ENCODE peak calls at places on chromosome 4, in five cellular contexts. I is SK-N-SH, D is H1, R is GM12878, V is HepG2. C is an unnamed sample.
A peak's percentile ranks its signal among the peaks of the same experiment; 100 is the strongest.

GRCh38 chr4:30822911-30823529 is 102.9 kb downstream of the PCDH7 start:
- DNase-seq in D (no peak), I (no peak), V (no peak), R (no peak), C (no peak)

GRCh38 chr4:25441519-25442117 is 64.6 kb downstream of the ANAPC4 start:
- DNase-seq in V (peak; percentile 44), R (no peak), D (peak; percentile 77), I (peak; percentile 52), C (peak; percentile 43)

GRCh38 chr4:149409186-149410056 is 406.2 kb downstream of the IQCM start:
- DNase-seq in I (no peak), V (no peak), D (no peak), R (no peak), C (no peak)

GRCh38 chr4:155604718-155605601 is 61.7 kb upstream of the GUCY1A1 start:
- DNase-seq in I (no peak), D (no peak), V (no peak), R (no peak), C (no peak)

GRCh38 chr4:143406523-143406922 is 69.8 kb downstream of the GAB1 start:
- DNase-seq in V (peak; percentile 4), I (no peak), R (no peak), D (no peak), C (no peak)

GRCh38 chr4:76429636-76430035 is 5.4 kb upstream of the SHROOM3 start:
- DNase-seq in D (no peak), R (no peak), I (no peak), V (no peak), C (no peak)

GRCh38 chr4:60948008-60948407 is 252.1 kb upstream of the ADGRL3 start:
- DNase-seq in I (no peak), V (no peak), R (no peak), D (no peak), C (no peak)

GRCh38 chr4:95213361-95213760 is 335.4 kb downstream of the UNC5C start:
- DNase-seq in I (no peak), V (no peak), D (no peak), R (no peak), C (no peak)

GRCh38 chr4:188941524-188942109 is 802.4 kb downstream of the TRIML1 start:
- DNase-seq in I (no peak), R (no peak), V (no peak), D (no peak), C (no peak)

GRCh38 chr4:150318971-150319370 is 240.7 kb downstream of the DCLK2 start:
- DNase-seq in R (no peak), V (no peak), D (no peak), I (no peak), C (peak; percentile 59)

GRCh38 chr4:95910749-95911148 is 70.9 kb downstream of the PDHA2 start:
- DNase-seq in D (no peak), R (no peak), I (no peak), V (no peak), C (no peak)

GRCh38 chr4:163527172-163527571 is 32.7 kb downstream of the TMA16 start:
- DNase-seq in D (no peak), I (no peak), V (no peak), R (no peak), C (no peak)

GRCh38 chr4:148415500-148415899 is 26.7 kb downstream of the NR3C2 start:
- DNase-seq in R (no peak), I (peak; percentile 20), D (no peak), V (no peak), C (no peak)

GRCh38 chr4:86857341-86858052 is 8.3 kb upstream of the SLC10A6 start:
- DNase-seq in I (no peak), R (no peak), D (no peak), V (no peak), C (no peak)

GRCh38 chr4:143555676-143556075 is 42.2 kb downstream of the SMARCA5 start:
- DNase-seq in V (no peak), R (no peak), I (no peak), D (no peak), C (no peak)

GRCh38 chr4:48262926-48263325 is 6.7 kb downstream of the TEC start:
- DNase-seq in D (no peak), V (no peak), I (no peak), R (no peak), C (peak; percentile 8)

GRCh38 chr4:15809058-15809457 is 30.9 kb downstream of the CD38 start:
- DNase-seq in D (no peak), V (no peak), R (peak; percentile 45), I (no peak), C (no peak)

GRCh38 chr4:47860305-47860704 is 22.4 kb upstream of the CORIN start:
- DNase-seq in I (no peak), R (no peak), D (no peak), V (no peak), C (no peak)

GRCh38 chr4:143882892-143883291 is 22.5 kb downstream of the GYPE start:
- DNase-seq in D (no peak), R (no peak), I (no peak), V (no peak), C (no peak)

GRCh38 chr4:21893136-21893535 is 55.4 kb downstream of the KCNIP4 start:
- DNase-seq in V (no peak), D (no peak), I (no peak), R (no peak), C (no peak)

GRCh38 chr4:2462218-2462991 is 6.5 kb upstream of the RNF4 start:
- DNase-seq in R (no peak), V (peak; percentile 30), D (peak; percentile 81), I (peak; percentile 96), C (peak; percentile 78)

GRCh38 chr4:111792592-111792991 is 352.7 kb upstream of the FAM241A start:
- DNase-seq in V (no peak), D (no peak), I (no peak), R (no peak), C (no peak)

GRCh38 chr4:96472103-96472867 is 632.4 kb downstream of the PDHA2 start:
- DNase-seq in D (no peak), R (no peak), I (no peak), V (no peak), C (peak; percentile 6)

GRCh38 chr4:56146956-56147355 is 198.2 kb downstream of the CEP135 start:
- DNase-seq in V (no peak), R (no peak), D (no peak), I (peak; percentile 45), C (no peak)
- TF ChIP-seq TAF1 in V (no peak), R (no peak), D (no peak), I (no peak), C (no peak)

GRCh38 chr4:1366371-1367229 is 19.6 kb downstream of the UVSSA start:
- DNase-seq in I (no peak), D (no peak), R (no peak), V (no peak), C (no peak)

GRCh38 chr4:1364217-1364616 is 17.2 kb downstream of the UVSSA start:
- DNase-seq in D (no peak), I (no peak), V (no peak), R (no peak), C (no peak)

GRCh38 chr4:1367230-1367935 is 20.4 kb downstream of the UVSSA start:
- DNase-seq in I (no peak), R (no peak), V (no peak), D (no peak), C (no peak)

GRCh38 chr4:1364748-1365147 is 17.7 kb downstream of the UVSSA start:
- DNase-seq in R (no peak), I (no peak), V (no peak), D (no peak), C (no peak)

DNA sequence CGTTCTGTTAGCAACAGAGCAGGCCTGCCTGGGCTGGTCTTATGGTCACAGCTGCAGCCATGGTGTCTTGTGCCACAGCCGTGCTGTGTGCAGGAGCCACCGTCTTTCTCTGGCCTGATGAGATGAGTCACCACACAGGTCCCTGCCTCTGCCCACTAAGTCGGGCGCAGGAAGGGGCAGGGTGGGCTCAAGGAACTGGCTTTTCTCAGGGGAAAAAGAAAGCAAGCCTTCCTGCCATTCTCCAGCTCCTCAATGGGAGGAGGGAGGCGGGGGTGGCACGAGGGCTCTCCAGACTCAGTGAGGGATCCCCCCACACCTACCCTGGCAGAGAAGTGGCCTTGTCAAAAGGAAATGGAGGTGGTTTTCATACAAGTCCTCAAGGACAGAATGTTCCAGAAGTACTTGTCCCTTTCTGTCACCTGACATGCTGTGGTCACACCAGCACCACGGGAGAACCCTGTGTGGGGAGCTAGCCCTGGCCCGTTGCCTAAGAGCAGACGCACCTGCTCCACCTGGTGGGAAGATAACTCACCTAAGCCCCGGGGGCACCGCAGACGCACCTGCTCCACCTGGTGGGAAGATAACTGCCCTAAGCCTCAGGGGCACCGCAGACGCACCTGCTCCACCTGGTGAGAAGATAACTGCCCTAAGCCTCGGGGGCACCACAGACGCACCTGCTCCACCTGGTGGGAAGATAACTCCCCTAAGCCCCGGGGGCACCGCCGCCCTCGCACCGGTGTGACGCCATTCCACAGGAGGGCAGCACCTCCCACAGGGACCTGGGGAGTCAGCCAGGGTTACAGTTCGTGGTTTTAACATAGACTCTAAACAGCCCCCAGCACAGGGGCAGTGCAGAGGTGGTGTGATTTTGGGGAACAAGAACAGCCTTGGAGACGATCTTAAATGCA is 18.5 kb downstream of the UVSSA start:
- DNase-seq in V (no peak), D (no peak), I (no peak), R (no peak), C (no peak)
- TF ChIP-seq MAX in V (no peak), D (peak; percentile 50), I (no peak), R (no peak), C (no peak)

DNA sequence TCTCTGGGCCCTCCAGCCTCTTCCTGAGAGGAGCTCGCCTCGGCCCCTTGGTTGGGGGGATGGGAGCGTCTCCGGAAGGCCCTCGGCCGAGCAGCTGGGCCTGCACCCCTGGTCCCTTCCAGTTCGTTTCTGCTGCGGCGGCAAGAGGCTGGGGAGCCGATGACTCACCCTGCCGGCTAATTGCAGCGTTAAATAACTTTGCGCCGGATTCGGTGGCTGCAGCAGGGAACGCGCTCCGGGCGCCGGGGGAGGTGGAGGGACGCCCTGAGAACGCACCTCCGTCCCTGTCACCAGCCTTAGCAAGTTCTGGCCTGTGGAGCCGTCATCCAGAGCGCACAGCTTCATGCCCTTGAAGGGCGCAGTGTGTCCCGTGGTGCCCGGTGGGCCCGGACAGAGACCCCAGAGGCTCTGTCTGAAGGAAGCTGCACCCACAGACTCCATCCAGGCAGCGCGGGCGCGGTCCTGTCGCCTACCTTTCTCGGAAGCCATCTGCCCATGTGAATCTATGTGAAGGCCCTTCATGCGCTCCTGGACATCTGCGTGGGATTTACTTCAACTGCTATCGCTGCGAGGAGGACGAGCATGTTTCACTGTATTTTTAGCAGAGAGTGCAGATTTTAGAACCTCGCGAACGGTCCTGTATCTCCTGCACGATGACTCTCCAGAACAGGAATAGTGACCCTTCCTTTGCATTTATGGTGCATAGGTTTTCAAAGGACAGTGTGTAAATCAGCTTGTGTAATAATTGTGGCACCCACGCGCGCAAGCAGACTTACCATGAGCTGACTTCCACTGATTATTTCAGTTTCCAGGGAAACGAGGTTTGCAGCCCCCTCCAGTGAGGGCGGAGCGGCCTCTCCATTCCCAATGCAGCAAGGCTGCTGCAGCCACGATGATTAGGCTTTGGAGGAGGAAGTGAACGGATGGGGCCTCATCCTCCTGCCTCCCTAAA is 1.7 kb upstream of the TMEM271 start:
- DNase-seq in D (peak; percentile 70), R (no peak), V (peak; percentile 18), I (peak; percentile 52), C (no peak)
- TF ChIP-seq TAF1 in D (no peak), R (no peak), V (no peak), I (no peak), C (no peak)

DNA sequence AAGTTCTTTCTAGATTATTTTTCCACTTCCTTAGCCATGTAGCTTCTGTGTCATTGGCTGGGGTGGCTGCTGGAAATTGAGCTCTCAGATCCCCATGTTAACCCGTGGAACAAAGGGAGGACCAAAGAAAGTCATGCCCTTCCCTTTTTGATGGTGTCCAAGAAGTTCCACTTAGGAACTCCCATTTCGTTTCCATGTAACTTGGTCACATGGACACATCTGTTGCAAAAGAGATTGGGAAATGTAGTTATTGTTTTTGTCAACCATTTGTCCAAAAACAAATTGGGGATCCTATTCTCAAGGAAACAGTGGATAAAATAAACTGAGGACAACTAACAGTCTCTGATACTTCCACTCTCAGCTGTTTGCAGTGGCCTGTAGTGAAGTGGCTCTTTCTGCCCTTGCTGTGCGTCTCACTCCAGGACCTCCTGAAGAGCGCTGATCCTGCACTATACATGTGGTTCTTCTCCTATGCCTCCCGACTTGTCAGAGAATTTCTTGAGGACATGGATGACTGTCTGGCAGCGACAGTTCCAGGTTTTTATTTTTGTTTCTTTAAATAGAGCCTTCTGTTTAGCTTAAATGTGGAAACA is 125.3 kb upstream of the LNX1 start:
- DNase-seq in R (no peak), D (no peak), I (no peak), V (no peak), C (no peak)
- TF ChIP-seq MAX in R (no peak), D (no peak), I (no peak), V (no peak), C (no peak)

C was measured in K562.